ENCODE peak calls at places on chromosome 2, in six cellular contexts. X is H1, R is H9, K is trophoblast cell, Y is IMR-90, L is mesenchymal stem cell. D is an unnamed sample.

GRCh38 chr2:58030789-58031188 is 15.8 kb upstream of the VRK2 start:
- DNase-seq in X (no peak), R (no peak), K (peak), Y (peak), L (no peak), D (no peak)

GRCh38 chr2:195117036-195117435 is 540.0 kb upstream of the SLC39A10 start:
- DNase-seq in X (no peak), R (no peak), K (no peak), Y (no peak), L (no peak), D (no peak)

GRCh38 chr2:13003500-13003899 is 286.8 kb downstream of the TRIB2 start:
- DNase-seq in X (no peak), R (no peak), K (no peak), Y (no peak), L (no peak), D (no peak)

GRCh38 chr2:128363991-128364390 is 45.3 kb upstream of the HS6ST1 start:
- DNase-seq in X (no peak), R (no peak), K (peak), Y (no peak), L (no peak), D (no peak)

GRCh38 chr2:57399061-57399460 is 647.5 kb upstream of the VRK2 start:
- DNase-seq in X (no peak), R (no peak), K (no peak), Y (no peak), L (no peak), D (no peak)

GRCh38 chr2:238898534-238899281 is 50.8 kb downstream of the TWIST2 start:
- DNase-seq in X (no peak), R (no peak), K (peak), Y (no peak), L (no peak), D (no peak)

GRCh38 chr2:70569559-70569958 is 15.9 kb upstream of the TGFA start:
- DNase-seq in X (no peak), R (no peak), K (no peak), Y (no peak), L (no peak), D (no peak)

GRCh38 chr2:10448646-10449480 is 736 bp upstream of the ODC1 start:
- DNase-seq in X (peak), R (peak), K (peak), Y (peak), L (peak), D (peak)

GRCh38 chr2:5743992-5744391 is 51.8 kb downstream of the SOX11 start:
- DNase-seq in X (no peak), R (peak), K (no peak), Y (no peak), L (no peak), D (no peak)

GRCh38 chr2:240237609-240238151 is 97.2 kb upstream of the OTOS start:
- DNase-seq in X (peak), R (no peak), K (no peak), Y (peak), L (no peak), D (no peak)

GRCh38 chr2:80068068-80068467 is 236.5 kb downstream of the LRRTM1 start:
- DNase-seq in X (no peak), R (no peak), K (no peak), Y (no peak), L (no peak), D (no peak)

GRCh38 chr2:136966485-136966884 is 201.1 kb downstream of the THSD7B start:
- DNase-seq in X (no peak), R (no peak), K (no peak), Y (no peak), L (no peak), D (no peak)

GRCh38 chr2:14194233-14194632 is 438.3 kb upstream of the LRATD1 start:
- DNase-seq in X (no peak), R (no peak), K (no peak), Y (no peak), L (no peak), D (no peak)

GRCh38 chr2:94759211-94759610 is 112.0 kb upstream of the TEKT4 start:
- DNase-seq in X (no peak), R (no peak), K (peak), Y (no peak), L (no peak), D (no peak)

GRCh38 chr2:191927991-191928390 is 81.1 kb upstream of the CAVIN2 start:
- DNase-seq in X (no peak), R (no peak), K (no peak), Y (peak), L (peak), D (no peak)

GRCh38 chr2:68325056-68325455 is 5.3 kb upstream of the CNRIP1 start:
- DNase-seq in X (no peak), R (no peak), K (no peak), Y (no peak), L (no peak), D (no peak)

GRCh38 chr2:20438334-20439192 is 8.3 kb upstream of the RHOB start:
- DNase-seq in X (no peak), R (no peak), K (no peak), Y (peak), L (peak), D (no peak)

GRCh38 chr2:43323810-43324588 is 97.6 kb upstream of the ZFP36L2 start:
- DNase-seq in X (no peak), R (no peak), K (no peak), Y (no peak), L (no peak), D (no peak)

GRCh38 chr2:16322308-16323130 is 343.1 kb downstream of the CYRIA start:
- DNase-seq in X (no peak), R (no peak), K (no peak), Y (no peak), L (no peak), D (no peak)

GRCh38 chr2:3478846-3479385 is 40.4 kb downstream of the ADI1 start:
- DNase-seq in X (no peak), R (no peak), K (no peak), Y (no peak), L (no peak), D (no peak)

GRCh38 chr2:113679457-113679856 is 52.4 kb downstream of the RABL2A start:
- DNase-seq in X (no peak), R (no peak), K (no peak), Y (no peak), L (no peak), D (no peak)

GRCh38 chr2:208638059-208638458 is 231.5 kb downstream of the PTH2R start:
- DNase-seq in X (no peak), R (no peak), K (no peak), Y (no peak), L (no peak), D (no peak)

GRCh38 chr2:218043701-218044109 is 25.3 kb upstream of the RUFY4 start:
- DNase-seq in X (no peak), R (no peak), K (no peak), Y (no peak), L (no peak), D (no peak)

GRCh38 chr2:48768669-48769068 is 13.1 kb upstream of the LHCGR start:
- DNase-seq in X (no peak), R (no peak), K (peak), Y (no peak), L (no peak), D (no peak)

GRCh38 chr2:200308421-200309295 is 2.2 kb downstream of the SPATS2L start:
- DNase-seq in X (no peak), R (no peak), K (no peak), Y (peak), L (peak), D (no peak)

GRCh38 chr2:200308001-200308400 is 1.5 kb downstream of the SPATS2L start:
- DNase-seq in X (no peak), R (no peak), K (no peak), Y (peak), L (peak), D (no peak)

GRCh38 chr2:200311139-200311538 is 4.6 kb downstream of the SPATS2L start:
- DNase-seq in X (no peak), R (no peak), K (no peak), Y (no peak), L (no peak), D (no peak)

GRCh38 chr2:200310545-200310971 is 4.1 kb downstream of the SPATS2L start:
- DNase-seq in X (no peak), R (no peak), K (no peak), Y (peak), L (peak), D (no peak)

DNA sequence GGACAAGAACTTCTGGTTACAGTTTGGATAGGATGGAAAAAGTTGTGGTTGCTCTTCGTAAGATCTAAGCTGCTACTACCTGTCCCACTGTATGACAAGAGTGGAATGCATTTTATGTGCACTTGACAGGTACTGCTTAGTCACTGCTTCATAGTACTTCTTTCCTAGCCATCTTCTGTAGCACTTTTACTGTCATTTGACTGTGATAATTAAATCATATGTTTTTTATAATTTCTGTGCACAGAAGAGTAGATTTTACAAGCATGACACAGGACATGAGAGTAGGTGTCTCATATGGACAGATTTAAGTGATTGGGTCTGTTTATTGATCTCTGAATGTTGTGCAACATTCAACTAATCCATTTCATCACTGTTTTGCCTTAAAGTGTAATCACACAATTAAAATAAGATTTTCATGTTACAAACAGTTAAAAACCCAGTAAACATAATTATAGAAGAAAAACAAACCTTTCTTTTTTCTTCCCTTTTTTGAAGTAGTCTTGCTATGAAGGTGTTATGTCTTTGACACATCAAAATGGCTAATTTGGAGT is 2.9 kb downstream of the SPATS2L start:
- DNase-seq in X (no peak), R (no peak), K (no peak), Y (no peak), L (no peak), D (no peak)
- H2AFZ ChIP-seq in X (no peak), R (no peak), K (no peak), Y (no peak), L (no peak), D (no peak)

GRCh38 chr2:26203091-26203490 is 30.2 kb downstream of the GAREM2 start:
- DNase-seq in X (peak), R (no peak), K (no peak), Y (no peak), L (no peak), D (no peak)
- H3K18ac ChIP-seq in X (no peak), R (no peak), K (no peak), Y (no peak), L (no peak), D (no peak)

GRCh38 chr2:222545821-222546540 is 109.9 kb downstream of the FARSB start:
- DNase-seq in X (no peak), R (no peak), K (no peak), Y (no peak), L (peak), D (no peak)
- H4K8ac ChIP-seq in X (no peak), R (no peak), K (no peak), Y (no peak), L (no peak), D (no peak)

GRCh38 chr2:175571078-175571653 is 389.7 kb upstream of the ATP5MC3 start:
- DNase-seq in X (no peak), R (no peak), K (no peak), Y (no peak), L (no peak), D (no peak)

GRCh38 chr2:175574069-175574468 is 392.6 kb upstream of the ATP5MC3 start:
- DNase-seq in X (no peak), R (no peak), K (no peak), Y (no peak), L (no peak), D (no peak)

GRCh38 chr2:175567435-175568061 is 386.0 kb upstream of the ATP5MC3 start:
- DNase-seq in X (no peak), R (no peak), K (no peak), Y (no peak), L (peak), D (no peak)

GRCh38 chr2:175568109-175568730 is 386.7 kb upstream of the ATP5MC3 start:
- DNase-seq in X (no peak), R (no peak), K (no peak), Y (no peak), L (no peak), D (no peak)
- H2AFZ ChIP-seq in X (peak), R (no peak), K (no peak), Y (no peak), L (no peak), D (no peak)